ENCODE peak calls at places on chromosome 13, in six cellular contexts. B is HFFc6, M is breast epithelium, Y is MM.1S, A is Peyer's patch, X is AG10803. O is an unnamed sample.

GRCh38 chr13:22665531-22665930 is 515.2 kb upstream of the SGCG start:
- DNase-seq in B (no peak), M (no peak), Y (no peak), A (no peak), X (no peak), O (no peak)

GRCh38 chr13:95246292-95247082 is 54.8 kb downstream of the ABCC4 start:
- DNase-seq in B (no peak), M (no peak), Y (no peak), A (no peak), X (no peak), O (no peak)

GRCh38 chr13:100646030-100646673 is 28.4 kb downstream of the TMTC4 start:
- DNase-seq in B (no peak), M (no peak), Y (no peak), A (no peak), X (peak), O (peak)

GRCh38 chr13:73235385-73235784 is 176.6 kb downstream of the KLF5 start:
- DNase-seq in B (no peak), M (peak), Y (no peak), A (no peak), X (peak), O (no peak)

GRCh38 chr13:46165485-46166220 is 16.3 kb downstream of the LCP1 start:
- DNase-seq in B (no peak), M (no peak), Y (peak), A (no peak), X (no peak), O (no peak)

GRCh38 chr13:60986301-60986700 is 429.3 kb downstream of the PCDH20 start:
- DNase-seq in B (no peak), M (no peak), Y (no peak), A (no peak), X (no peak), O (no peak)

GRCh38 chr13:49366841-49367240 is 77.0 kb downstream of the CAB39L start:
- DNase-seq in B (peak), M (no peak), Y (no peak), A (no peak), X (peak), O (peak)

GRCh38 chr13:110907951-110908898 is 6.6 kb downstream of the ANKRD10 start:
- DNase-seq in B (no peak), M (no peak), Y (peak), A (no peak), X (peak), O (no peak)

GRCh38 chr13:95643471-95643813 is 1.1 kb downstream of the DZIP1 start:
- DNase-seq in B (peak), M (no peak), Y (no peak), A (no peak), X (peak), O (peak)

GRCh38 chr13:111458739-111459138 is 138.3 kb downstream of the TEX29 start:
- DNase-seq in B (no peak), M (no peak), Y (no peak), A (no peak), X (no peak), O (no peak)

DNA sequence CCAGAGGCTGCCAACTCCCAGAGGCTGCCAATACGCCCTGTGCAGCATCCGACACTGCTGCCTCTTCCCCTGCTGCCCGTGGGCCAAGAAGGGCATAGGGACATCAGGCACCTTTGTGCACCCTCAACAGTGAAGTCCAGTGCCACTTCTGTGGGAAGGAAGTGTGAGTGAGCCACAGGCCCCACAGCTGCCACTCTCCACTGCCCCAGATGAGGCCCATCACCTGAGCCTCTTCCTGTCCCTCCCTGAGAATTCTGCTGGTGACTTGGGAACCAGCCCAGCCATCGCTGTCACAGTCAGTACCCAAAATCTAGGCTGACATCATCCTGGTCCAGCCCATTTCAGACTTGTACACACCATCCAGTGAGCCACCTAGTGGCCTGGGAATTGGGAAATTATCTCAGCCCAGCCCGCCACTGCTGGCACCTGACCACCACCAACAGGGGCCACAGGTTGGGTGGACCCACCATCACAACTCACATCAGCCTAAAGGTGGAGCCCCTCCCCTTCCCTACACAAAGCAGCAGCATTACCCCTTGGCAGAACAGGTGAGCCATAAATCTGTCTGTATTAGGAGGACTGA is 733.9 kb upstream of the KLHL1 start:
- DNase-seq in B (no peak), M (no peak), Y (no peak), A (no peak), X (no peak), O (no peak)
- TF ChIP-seq CTCF in B (no peak), M (no peak), Y (no peak), A (no peak), X (no peak), O (no peak)

GRCh38 chr13:67440240-67440639 is 210.1 kb upstream of the PCDH9 start:
- DNase-seq in B (no peak), M (no peak), Y (no peak), A (no peak), X (no peak), O (no peak)

GRCh38 chr13:67443901-67444300 is 213.8 kb upstream of the PCDH9 start:
- DNase-seq in B (no peak), M (no peak), Y (no peak), A (no peak), X (no peak), O (no peak)

GRCh38 chr13:67437246-67437645 is 207.1 kb upstream of the PCDH9 start:
- DNase-seq in B (no peak), M (no peak), Y (no peak), A (no peak), X (no peak), O (no peak)

GRCh38 chr13:67439365-67439764 is 209.2 kb upstream of the PCDH9 start:
- DNase-seq in B (no peak), M (no peak), Y (no peak), A (no peak), X (no peak), O (no peak)

DNA sequence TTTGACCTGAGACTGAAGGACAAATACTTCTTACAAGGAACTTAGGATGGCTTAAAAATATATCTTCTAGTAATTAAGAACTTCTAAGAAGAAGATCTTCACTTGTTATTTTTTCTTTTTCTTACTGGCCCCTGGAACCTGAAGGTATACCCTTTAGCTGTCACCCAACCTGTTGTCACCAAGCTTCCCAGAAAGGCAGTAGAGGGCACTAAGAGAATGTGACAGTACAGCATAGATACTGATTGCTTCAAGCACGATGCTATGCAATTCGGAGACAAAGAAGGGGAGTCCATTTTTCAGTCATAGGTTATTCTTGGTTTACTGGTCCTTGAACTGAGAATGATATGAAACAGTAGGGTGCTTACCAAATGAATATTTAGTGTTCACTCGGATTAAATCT is 208.3 kb upstream of the PCDH9 start:
- DNase-seq in B (no peak), M (no peak), Y (no peak), A (no peak), X (no peak), O (peak)
- TF ChIP-seq CTCF in B (no peak), M (no peak), Y (peak), A (no peak), X (no peak), O (no peak)

GRCh38 chr13:43894438-43894837 is 14.7 kb downstream of the LACC1 start:
- DNase-seq in B (no peak), M (no peak), Y (no peak), A (no peak), X (no peak), O (no peak)
- TF ChIP-seq CTCF in B (peak), M (no peak), Y (no peak), A (no peak), X (peak), O (peak)

DNA sequence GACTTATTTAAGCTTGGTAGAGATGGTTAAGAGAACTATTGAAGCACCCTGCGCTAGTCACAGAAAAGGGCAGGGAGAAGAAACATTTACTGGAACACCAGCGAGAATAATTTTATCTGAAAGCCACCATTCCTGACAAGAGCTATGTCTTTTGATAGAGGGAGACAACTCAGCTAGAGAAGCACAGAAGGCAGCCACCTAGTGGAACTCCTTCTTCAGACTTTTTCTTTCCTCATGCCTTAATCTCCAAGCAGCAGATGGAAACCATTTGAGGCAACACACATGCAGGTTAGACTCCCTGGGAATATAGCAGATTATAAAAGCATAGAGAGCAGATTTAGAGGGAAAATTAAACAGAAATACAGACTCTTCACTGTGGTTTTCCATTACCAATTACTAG is 813.4 kb downstream of the SLITRK6 start:
- DNase-seq in B (no peak), M (no peak), Y (no peak), A (no peak), X (no peak), O (no peak)
- TF ChIP-seq CTCF in B (no peak), M (no peak), Y (no peak), A (no peak), X (no peak), O (no peak)

DNA sequence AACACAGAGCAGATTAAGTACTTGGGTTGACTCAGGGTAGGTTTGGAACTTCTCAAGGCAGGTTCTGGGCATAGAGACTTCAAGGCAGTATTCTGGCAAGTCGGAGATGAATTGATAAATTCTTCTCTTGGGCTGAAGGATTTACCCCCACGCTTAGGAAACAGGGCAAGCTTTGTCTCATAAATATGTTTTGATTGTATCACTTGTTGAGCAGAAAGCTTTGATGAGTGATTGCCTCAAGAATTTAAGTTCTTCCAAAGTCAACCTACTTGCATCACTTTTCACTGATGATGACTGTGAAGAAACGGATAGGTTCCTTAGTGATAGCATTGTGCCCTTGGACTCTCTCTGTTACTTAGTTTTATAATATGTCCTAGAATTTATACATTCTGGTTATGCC is 258.6 kb upstream of the DACH1 start:
- DNase-seq in B (no peak), M (no peak), Y (no peak), A (no peak), X (no peak), O (no peak)
- TF ChIP-seq CTCF in B (no peak), M (no peak), Y (no peak), A (no peak), X (no peak), O (no peak)

DNA sequence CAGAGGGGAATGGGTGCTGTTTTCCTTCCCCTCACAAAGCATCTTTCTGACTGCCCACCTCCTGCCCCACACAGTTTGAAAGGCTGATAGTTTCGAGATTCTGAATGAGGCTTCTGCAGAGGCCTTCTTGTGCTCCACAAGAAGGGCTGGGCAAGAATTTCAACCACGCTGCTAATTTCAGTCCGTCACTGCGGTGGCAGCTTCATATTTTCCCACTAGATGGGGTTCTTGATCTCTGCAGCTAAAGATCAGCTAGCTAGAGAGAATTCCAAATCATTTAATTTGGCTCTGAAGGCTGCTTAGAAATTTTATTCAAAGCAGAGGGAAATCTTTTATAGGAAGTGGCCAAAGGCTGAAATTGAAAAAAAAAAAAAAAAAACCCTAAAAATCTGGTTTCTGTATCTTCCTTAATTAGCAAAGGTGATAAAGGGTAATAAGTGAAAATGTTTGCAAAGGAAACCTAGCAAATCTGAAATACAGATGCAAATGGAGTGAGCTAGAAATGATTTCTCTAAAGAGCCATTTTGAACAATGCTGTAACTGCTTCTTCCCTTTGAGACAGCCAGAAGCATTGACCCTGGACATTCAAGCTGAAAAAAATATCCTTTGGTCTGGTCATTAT is 38.0 kb upstream of the C13orf42 start:
- DNase-seq in B (peak), M (no peak), Y (no peak), A (no peak), X (peak), O (peak)
- TF ChIP-seq CTCF in B (peak), M (peak), Y (peak), A (no peak), X (peak), O (peak)

GRCh38 chr13:37602743-37603381 is 4.3 kb upstream of the POSTN start:
- DNase-seq in B (peak), M (no peak), Y (no peak), A (no peak), X (peak), O (peak)

GRCh38 chr13:37608750-37609339 is 10.3 kb upstream of the POSTN start:
- DNase-seq in B (no peak), M (no peak), Y (no peak), A (no peak), X (no peak), O (no peak)
- TF ChIP-seq CTCF in B (peak), M (peak), Y (no peak), A (peak), X (peak), O (peak)

GRCh38 chr13:82477436-82477835 is 1404.8 kb downstream of the SLITRK1 start:
- DNase-seq in B (no peak), M (no peak), Y (peak), A (no peak), X (no peak), O (peak)

GRCh38 chr13:82480415-82480814 is 1401.9 kb downstream of the SLITRK1 start:
- DNase-seq in B (peak), M (no peak), Y (peak), A (no peak), X (no peak), O (no peak)
- TF ChIP-seq CTCF in B (peak), M (no peak), Y (peak), A (no peak), X (no peak), O (no peak)

DNA sequence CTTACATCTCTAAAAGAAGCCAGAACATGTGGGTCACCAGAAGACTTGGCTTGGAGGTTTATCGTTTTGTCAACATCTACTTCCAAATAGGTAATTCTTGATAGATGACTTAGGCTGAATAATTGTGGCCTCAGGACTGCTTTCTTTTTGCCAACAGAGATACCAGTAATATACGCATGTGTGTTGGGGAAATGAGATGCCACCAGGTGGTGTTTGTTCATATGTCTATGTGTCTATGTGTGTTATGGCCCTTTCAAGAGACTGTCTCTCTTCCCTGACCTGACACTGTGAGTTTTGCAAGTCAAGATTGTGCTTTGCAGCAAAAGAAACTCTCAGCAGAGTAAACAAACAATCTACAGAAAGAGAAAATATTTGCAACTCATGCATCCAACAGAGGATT is 31.6 kb upstream of the METTL21C start:
- DNase-seq in B (no peak), M (no peak), Y (peak), A (no peak), X (no peak), O (no peak)
- TF ChIP-seq CTCF in B (peak), M (no peak), Y (peak), A (no peak), X (peak), O (no peak)

GRCh38 chr13:30453727-30454126 is 12.0 kb downstream of the HMGB1 start:
- DNase-seq in B (peak), M (no peak), Y (no peak), A (no peak), X (peak), O (peak)
- TF ChIP-seq CTCF in B (peak), M (no peak), Y (peak), A (no peak), X (peak), O (peak)